ENCODE peak calls at places on chromosomes 5 and 9, in four cellular contexts. U is WTC11, O is HepG2, Y is K562. I is an unnamed sample.

GRCh38 chr5:54136666-54137440 is 173.5 kb downstream of the ARL15 start:
- DNase-seq in U (no peak), O (no peak), Y (no peak), I (no peak)

GRCh38 chr9:128685636-128686489 is 3.2 kb upstream of the SET start:
- DNase-seq in U (no peak), O (no peak), Y (no peak), I (no peak)

GRCh38 chr9:137178201-137178938 is 6.5 kb upstream of the TMEM210 start:
- DNase-seq in U (no peak), O (no peak), Y (peak), I (no peak)

GRCh38 chr5:165757756-165758155 is 2252.3 kb downstream of the MAT2B start:
- DNase-seq in U (no peak), O (no peak), Y (no peak), I (no peak)

GRCh38 chr9:74824654-74825053 is 63.1 kb downstream of the TRPM6 start:
- DNase-seq in U (no peak), O (no peak), Y (no peak), I (no peak)

GRCh38 chr9:134055981-134056461 is 11.8 kb downstream of the BRD3 start:
- DNase-seq in U (no peak), O (no peak), Y (no peak), I (peak)

GRCh38 chr9:102185371-102185770 is 446.9 kb upstream of the GRIN3A start:
- DNase-seq in U (no peak), O (no peak), Y (no peak), I (no peak)

GRCh38 chr9:105065119-105066088 is 137.4 kb upstream of the ABCA1 start:
- DNase-seq in U (no peak), O (peak), Y (no peak), I (peak)

GRCh38 chr5:1161832-1162229 is 39.6 kb upstream of the SLC6A19 start:
- DNase-seq in U (no peak), O (no peak), Y (no peak), I (no peak)

DNA sequence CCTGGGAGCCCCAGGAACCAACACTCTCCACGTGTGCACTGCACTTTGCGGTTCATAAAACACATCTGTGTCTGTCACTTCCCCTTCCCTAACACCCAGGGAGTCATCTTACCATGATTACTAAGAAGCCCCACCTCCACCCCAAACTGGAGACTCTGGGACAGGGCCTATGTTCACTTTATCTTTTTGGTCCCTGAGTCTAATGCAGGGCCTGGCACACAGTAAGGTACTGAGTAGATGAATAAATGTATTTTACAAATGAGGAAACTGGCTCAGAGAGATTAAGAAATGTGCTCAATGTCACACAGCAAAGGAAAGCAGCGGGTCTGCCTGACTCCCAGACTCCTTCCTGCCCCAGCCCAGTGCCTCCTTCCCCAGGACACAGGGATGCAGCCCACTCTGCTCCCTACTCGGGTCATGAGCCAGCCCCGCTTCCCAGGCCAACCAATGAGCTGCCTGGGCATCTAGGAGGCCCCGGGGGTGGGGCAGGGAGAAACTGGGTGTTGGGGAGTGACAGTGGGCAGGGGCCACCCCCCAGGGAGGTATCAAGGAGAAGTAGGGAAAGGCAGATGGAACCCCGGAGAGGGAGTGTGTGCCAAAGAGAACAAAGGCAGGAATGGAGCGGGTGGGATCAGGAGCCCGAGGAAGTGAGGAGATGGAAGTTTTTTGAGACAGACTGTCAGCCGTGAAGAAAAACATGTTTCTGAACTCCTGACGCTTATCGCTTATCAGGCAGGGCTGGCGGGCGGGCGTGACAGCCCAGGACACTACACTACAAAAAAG is 30.5 kb downstream of the SHB start:
- DNase-seq in U (no peak), O (no peak), Y (peak), I (no peak)
- TF ChIP-seq NR3C1 in U (no peak), O (no peak), Y (no peak), I (no peak)

GRCh38 chr5:127830157-127830556 is 127.0 kb downstream of the CCDC192 start:
- DNase-seq in U (no peak), O (no peak), Y (no peak), I (no peak)

GRCh38 chr5:127832057-127832456 is 128.9 kb downstream of the CCDC192 start:
- DNase-seq in U (no peak), O (no peak), Y (no peak), I (no peak)

GRCh38 chr5:127830829-127831598 is 127.8 kb downstream of the CCDC192 start:
- DNase-seq in U (no peak), O (no peak), Y (no peak), I (no peak)

GRCh38 chr5:127838661-127839060 is 135.5 kb downstream of the CCDC192 start:
- DNase-seq in U (no peak), O (no peak), Y (no peak), I (no peak)

DNA sequence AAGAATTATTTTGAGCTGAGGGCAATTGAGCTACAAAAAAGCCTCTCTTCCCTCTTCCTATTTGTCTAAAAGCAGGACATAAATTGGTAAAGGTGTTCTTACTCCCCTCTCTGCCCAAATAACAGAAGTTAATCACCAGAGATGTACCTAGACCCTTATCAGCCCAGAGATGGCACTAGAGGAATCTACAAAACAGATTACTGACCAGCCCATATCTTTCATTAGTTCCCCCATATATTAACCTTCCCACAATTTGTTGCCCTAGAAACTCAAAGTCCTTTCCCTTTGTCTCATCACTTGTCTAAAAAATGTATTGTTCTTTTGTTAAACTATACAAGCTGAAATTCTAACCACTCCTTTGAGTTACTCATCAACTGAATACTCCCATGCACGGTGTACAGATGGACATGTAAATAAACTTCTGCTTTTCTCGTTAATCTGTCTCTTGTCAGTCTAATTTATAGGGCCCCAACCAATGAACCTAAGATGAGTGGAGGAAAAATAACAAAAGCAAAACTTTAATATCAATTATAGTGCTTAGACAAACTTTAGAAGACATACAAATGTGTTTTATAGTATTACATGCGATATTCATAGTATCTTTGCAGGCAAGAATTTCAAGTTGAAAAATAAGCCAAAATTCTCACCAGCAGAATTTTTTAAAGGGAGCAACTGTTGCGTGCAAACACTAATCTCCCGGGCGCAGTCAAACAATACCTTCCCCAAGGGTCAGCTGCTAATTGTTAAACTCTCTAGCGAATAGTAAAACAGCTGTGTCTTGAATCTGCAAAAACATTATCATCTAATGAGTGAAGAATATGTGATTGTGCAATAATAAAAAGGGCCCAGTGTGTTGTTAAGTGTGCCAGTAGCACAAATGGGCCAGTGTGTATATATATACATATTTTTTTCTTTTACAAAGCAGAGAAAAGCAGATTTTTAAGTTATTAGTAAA is 131.1 kb downstream of the CCDC192 start:
- DNase-seq in U (no peak), O (no peak), Y (no peak), I (peak)
- TF ChIP-seq NR3C1 in U (no peak), O (no peak), Y (no peak), I (no peak)

GRCh38 chr9:120627073-120627472 is 47.1 kb upstream of the CDK5RAP2 start:
- DNase-seq in U (no peak), O (no peak), Y (no peak), I (no peak)

GRCh38 chr9:120628207-120628924 is 48.4 kb upstream of the CDK5RAP2 start:
- DNase-seq in U (no peak), O (peak), Y (no peak), I (no peak)

GRCh38 chr9:120622790-120623189 is 42.8 kb upstream of the CDK5RAP2 start:
- DNase-seq in U (no peak), O (no peak), Y (no peak), I (no peak)

GRCh38 chr9:120626512-120626911 is 46.5 kb upstream of the CDK5RAP2 start:
- DNase-seq in U (no peak), O (no peak), Y (no peak), I (no peak)

GRCh38 chr9:120625222-120625621 is 45.3 kb upstream of the CDK5RAP2 start:
- DNase-seq in U (no peak), O (no peak), Y (no peak), I (no peak)
- TF ChIP-seq NR3C1 in U (no peak), O (no peak), Y (no peak), I (no peak)

DNA sequence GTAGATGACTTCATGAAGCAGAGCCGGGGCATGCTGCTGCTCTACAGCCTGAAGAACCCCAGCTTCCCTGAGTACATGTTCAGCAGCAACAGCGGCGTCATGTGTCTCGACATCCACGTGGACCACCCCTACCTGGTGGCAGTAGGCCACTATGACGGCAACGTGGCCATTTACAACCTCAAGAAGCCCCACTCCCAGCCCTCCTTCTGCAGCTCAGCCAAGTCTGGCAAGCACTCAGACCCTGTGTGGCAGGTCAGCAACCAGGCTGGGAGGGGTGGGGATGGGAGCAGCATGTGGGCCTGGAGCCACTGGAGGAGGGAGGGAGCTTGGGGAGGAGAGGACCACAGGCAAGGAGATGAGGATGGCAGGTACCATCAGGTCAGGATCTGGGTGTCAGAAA is 16.2 kb downstream of the ENHO start:
- DNase-seq in U (no peak), O (no peak), Y (no peak), I (no peak)
- TF ChIP-seq NR3C1 in U (no peak), O (no peak), Y (no peak), I (no peak)

GRCh38 chr9:36401179-36401740 is 1.2 kb upstream of the RNF38 start:
- DNase-seq in U (no peak), O (peak), Y (peak), I (peak)
- TF ChIP-seq NR3C1 in U (no peak), O (no peak), Y (no peak), I (no peak)

DNA sequence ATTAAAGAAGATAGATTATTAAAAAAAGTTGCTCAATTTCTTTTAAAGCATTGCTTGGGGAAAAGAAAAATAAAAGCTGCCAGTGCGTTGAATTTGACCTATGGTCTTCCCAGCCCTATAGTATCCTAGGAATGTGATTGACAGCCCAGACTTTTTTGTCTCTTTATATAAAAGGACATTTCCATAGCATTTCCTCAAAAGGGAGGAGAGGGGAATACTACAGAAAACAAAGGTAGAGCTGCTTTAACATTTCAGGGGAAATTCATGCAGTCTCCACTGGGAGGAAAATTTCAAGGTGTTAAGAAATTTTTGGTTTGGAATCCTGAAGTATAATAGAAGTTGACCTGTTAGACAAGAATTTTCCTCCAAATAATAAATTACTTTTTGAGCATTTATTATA is 17.9 kb upstream of the GPR151 start:
- DNase-seq in U (no peak), O (no peak), Y (no peak), I (no peak)
- TF ChIP-seq NR3C1 in U (no peak), O (no peak), Y (no peak), I (no peak)

GRCh38 chr9:87684627-87685204 is 41.2 kb upstream of the CTSL start:
- DNase-seq in U (peak), O (peak), Y (peak), I (peak)

GRCh38 chr9:87682085-87682484 is 43.8 kb upstream of the CTSL start:
- DNase-seq in U (no peak), O (no peak), Y (no peak), I (no peak)

GRCh38 chr9:87683751-87684626 is 41.9 kb upstream of the CTSL start:
- DNase-seq in U (no peak), O (no peak), Y (no peak), I (no peak)

GRCh38 chr9:87681271-87682061 is 44.5 kb upstream of the CTSL start:
- DNase-seq in U (no peak), O (no peak), Y (no peak), I (no peak)

GRCh38 chr9:87682618-87683017 is 43.3 kb upstream of the CTSL start:
- DNase-seq in U (no peak), O (no peak), Y (no peak), I (no peak)
- TF ChIP-seq NR3C1 in U (no peak), O (no peak), Y (no peak), I (no peak)